ENCODE peak calls at places on chromosome 4, in ten cellular contexts. Y is AG08395; K is aorta; B is endothelial cell; L is GDM1; C is RKO; U is activated gamma-delta T cell treated with Interleukin-2 at 50 U/mL for 16 hours; M is natural killer cell treated with Interleukin-12 subunit alpha and Interleukin-12 subunit beta and Interleukin-15 and Interleukin-18, amount 100 ng/mL, for 72 hours; N is BJ; I is Ammon's horn. Z is an unnamed sample.

GRCh38 chr4:105707783-105708182 is 706 bp downstream of the INTS12 start:
- DNase-seq in L (no peak), B (no peak), U (no peak), Y (no peak), I (no peak), N (no peak), C (no peak), K (no peak), M (no peak), Z (no peak)

GRCh38 chr4:174749091-174749490 is 80.0 kb downstream of the GLRA3 start:
- DNase-seq in M (no peak), K (no peak), C (no peak), Y (no peak), U (no peak), I (peak), L (no peak), B (no peak), N (no peak), Z (no peak)

GRCh38 chr4:78545275-78546246 is 6.0 kb upstream of the ANXA3 start:
- DNase-seq in L (no peak), M (no peak), K (no peak), B (no peak), I (no peak), U (no peak), C (no peak), N (no peak), Y (no peak), Z (no peak)

GRCh38 chr4:121656269-121656641 is 40.5 kb downstream of the ANXA5 start:
- DNase-seq in B (peak), Y (peak), M (no peak), K (no peak), C (peak), I (peak), U (no peak), L (peak), N (no peak), Z (peak)

GRCh38 chr4:139668036-139668435 is 2.4 kb downstream of the MGST2 start:
- DNase-seq in B (no peak), Y (no peak), C (no peak), M (no peak), I (no peak), K (no peak), U (no peak), L (no peak), N (no peak), Z (no peak)

GRCh38 chr4:169810325-169811323 is 52.9 kb upstream of the HPF1 start:
- DNase-seq in B (peak), M (no peak), C (peak), Y (peak), K (no peak), L (peak), I (peak), U (peak), N (no peak), Z (peak)

GRCh38 chr4:139509727-139510410 is 46.1 kb downstream of the SETD7 start:
- DNase-seq in Y (no peak), I (peak), U (no peak), L (no peak), K (no peak), N (no peak), C (peak), B (peak), M (no peak), Z (peak)

GRCh38 chr4:7806080-7806630 is 133.5 kb downstream of the AFAP1 start:
- DNase-seq in U (no peak), Y (no peak), B (no peak), L (no peak), N (no peak), K (peak), I (peak), C (no peak), M (no peak), Z (peak)

GRCh38 chr4:86934147-86934771 is 552 bp upstream of the AFF1 start:
- DNase-seq in L (no peak), M (no peak), I (peak), K (no peak), U (no peak), B (no peak), C (peak), N (no peak), Y (no peak), Z (no peak)

GRCh38 chr4:91963489-91963888 is 340.3 kb upstream of the GRID2 start:
- DNase-seq in L (no peak), B (no peak), C (peak), U (no peak), K (no peak), N (no peak), Y (no peak), I (peak), M (no peak), Z (no peak)

GRCh38 chr4:76219299-76220055 is 5.9 kb upstream of the SCARB2 start:
- DNase-seq in Y (peak), N (no peak), I (no peak), L (no peak), B (no peak), C (no peak), U (no peak), K (no peak), M (no peak), Z (no peak)

GRCh38 chr4:173917255-173917960 is 366.1 kb downstream of the FBXO8 start:
- DNase-seq in Y (peak), U (no peak), M (no peak), K (no peak), C (peak), I (no peak), L (no peak), B (no peak), N (no peak), Z (peak)

GRCh38 chr4:173547889-173548288 is 17.9 kb upstream of the HAND2 start:
- DNase-seq in M (no peak), C (no peak), N (no peak), K (no peak), B (no peak), I (no peak), U (no peak), Y (no peak), L (no peak), Z (no peak)

GRCh38 chr4:8289956-8290700 is 20.6 kb downstream of the HTRA3 start:
- DNase-seq in M (no peak), U (no peak), B (no peak), N (no peak), Y (no peak), I (no peak), K (peak), L (no peak), C (no peak), Z (no peak)

GRCh38 chr4:8025668-8026067 is 86.0 kb upstream of the AFAP1 start:
- DNase-seq in N (no peak), K (no peak), U (no peak), L (no peak), C (peak), I (no peak), Y (no peak), M (no peak), B (no peak), Z (no peak)

GRCh38 chr4:182142146-182143085 is 100.8 kb upstream of the TENM3 start:
- DNase-seq in Y (peak), U (no peak), I (no peak), B (peak), N (no peak), K (no peak), M (no peak), L (no peak), C (no peak), Z (no peak)

Z was measured in cerebellar cortex.